ENCODE peak calls at places on chromosomes 6 and 20, in seven cellular contexts. D is CD8-positive, alpha-beta memory T cell; E is choroid plexus epithelial cell; M is NCI-H1105; I is activated T-helper 9 cell treated with anti-CD3 and anti-CD28 coated beads, Interleukin-2, amount 50 U/mL, for 16 hours; W is small intestine; R is GDM1. V is an unnamed sample.

GRCh38 chr6:141057761-141058160 is 1075.0 kb upstream of the GJE1 start:
- DNase-seq in D (no peak), E (no peak), M (no peak), I (no peak), W (no peak), R (no peak), V (no peak)

GRCh38 chr20:20407891-20408805 is 40.2 kb downstream of the INSM1 start:
- DNase-seq in D (no peak), E (peak), M (peak), I (no peak), W (no peak), R (no peak), V (no peak)

GRCh38 chr6:158911746-158912158 is 88.2 kb downstream of the RSPH3 start:
- DNase-seq in D (no peak), E (no peak), M (no peak), I (no peak), W (peak), R (no peak), V (no peak)

GRCh38 chr6:67630146-67630545 is 1004.9 kb upstream of the ADGRB3 start:
- DNase-seq in D (no peak), E (peak), M (no peak), I (no peak), W (no peak), R (peak), V (no peak)

GRCh38 chr20:2751868-2752630 is 48.4 kb downstream of the CPXM1 start:
- DNase-seq in D (peak), E (no peak), M (peak), I (peak), W (peak), R (no peak), V (no peak)

GRCh38 chr6:47780510-47781356 is 1.1 kb upstream of the OPN5 start:
- DNase-seq in D (peak), E (peak), M (peak), I (no peak), W (peak), R (peak), V (no peak)

GRCh38 chr6:85402071-85402470 is 47.8 kb upstream of the NT5E start:
- DNase-seq in D (no peak), E (no peak), M (no peak), I (no peak), W (no peak), R (no peak), V (no peak)

GRCh38 chr6:116536216-116536621 is 9.3 kb downstream of the TRAPPC3L start:
- DNase-seq in D (no peak), E (peak), M (peak), I (no peak), W (peak), R (peak), V (no peak)

GRCh38 chr6:170459451-170459850 is 93.7 kb downstream of the PSMB1 start:
- DNase-seq in D (no peak), E (peak), M (no peak), I (no peak), W (peak), R (peak), V (no peak)

GRCh38 chr6:119543332-119543731 is 193.8 kb upstream of the MAN1A1 start:
- DNase-seq in D (no peak), E (no peak), M (no peak), I (no peak), W (no peak), R (no peak), V (no peak)

GRCh38 chr6:3608159-3608558 is 143.4 kb downstream of the PXDC1 start:
- DNase-seq in D (no peak), E (peak), M (no peak), I (no peak), W (no peak), R (no peak), V (no peak)

GRCh38 chr6:130033999-130034814 is 15.8 kb downstream of the L3MBTL3 start:
- DNase-seq in D (no peak), E (peak), M (no peak), I (no peak), W (peak), R (no peak), V (no peak)

GRCh38 chr20:23138226-23138625 is 52.1 kb upstream of the CD93 start:
- DNase-seq in D (no peak), E (no peak), M (no peak), I (no peak), W (no peak), R (no peak), V (no peak)

V was measured in heart left ventricle.